ENCODE peak calls at places on chromosomes 16 and 17, in four cellular contexts. N is neuronal stem cell, P is pancreas, V is left lung. A is an unnamed sample.

GRCh38 chr16:84382396-84382795 is 14.1 kb downstream of the ATP2C2 start:
- DNase-seq in V (no peak), P (no peak), N (no peak), A (no peak)

GRCh38 chr17:75876938-75877751 is 1.2 kb downstream of the TRIM47 start:
- DNase-seq in V (peak; percentile 93), P (peak; percentile 93), N (no peak), A (no peak)

GRCh38 chr17:56887552-56888467 is 26.0 kb downstream of the TRIM25 start:
- DNase-seq in V (no peak), N (no peak), P (no peak), A (no peak)

GRCh38 chr16:24955975-24956731 is 59.0 kb downstream of the ARHGAP17 start:
- DNase-seq in V (no peak), N (no peak), P (no peak), A (no peak)

GRCh38 chr16:14490281-14490680 is 139.8 kb downstream of the PARN start:
- DNase-seq in N (no peak), V (no peak), P (no peak), A (no peak)

GRCh38 chr17:39283098-39283497 is 57.4 kb upstream of the STAC2 start:
- DNase-seq in N (no peak), P (no peak), V (no peak), A (no peak)

GRCh38 chr16:86134802-86135461 is 236.0 kb downstream of the IRF8 start:
- DNase-seq in N (no peak), P (no peak), V (no peak), A (no peak)

GRCh38 chr17:39737761-39738567 is at the start of gene GRB7:
- DNase-seq in N (no peak), V (peak; percentile 76), P (peak; percentile 91), A (peak; percentile 79)

GRCh38 chr16:29007865-29008593 is 23.2 kb downstream of the LAT start:
- DNase-seq in V (no peak), N (no peak), P (no peak), A (no peak)

GRCh38 chr16:65760874-65761273 is 605.6 kb upstream of the CDH5 start:
- DNase-seq in P (no peak), N (no peak), V (no peak), A (no peak)

GRCh38 chr17:37543527-37544122 is 53.9 kb downstream of the DUSP14 start:
- DNase-seq in N (no peak), P (no peak), V (no peak), A (no peak)

GRCh38 chr16:72560617-72561016 is 388.7 kb upstream of the PMFBP1 start:
- DNase-seq in V (no peak), N (no peak), P (no peak), A (peak; percentile 79)

GRCh38 chr16:75053791-75054555 is 55.1 kb downstream of the ZNRF1 start:
- DNase-seq in V (peak; percentile 53), N (no peak), P (peak; percentile 25), A (peak; percentile 74)

GRCh38 chr17:21548236-21548635 is 144.1 kb upstream of the KCNJ18 start:
- DNase-seq in V (no peak), P (no peak), N (no peak), A (no peak)

GRCh38 chr17:57945999-57946797 is 9.0 kb downstream of the CUEDC1 start:
- DNase-seq in P (no peak), N (no peak), V (no peak), A (no peak)

GRCh38 chr16:3949287-3949686 is 68.8 kb upstream of the CREBBP start:
- DNase-seq in P (no peak), N (no peak), V (no peak), A (no peak)
- H3K4me3 ChIP-seq in P (no peak overlapping the region), N (no peak overlapping the region), V (no peak overlapping the region), A (no peak overlapping the region)

DNA sequence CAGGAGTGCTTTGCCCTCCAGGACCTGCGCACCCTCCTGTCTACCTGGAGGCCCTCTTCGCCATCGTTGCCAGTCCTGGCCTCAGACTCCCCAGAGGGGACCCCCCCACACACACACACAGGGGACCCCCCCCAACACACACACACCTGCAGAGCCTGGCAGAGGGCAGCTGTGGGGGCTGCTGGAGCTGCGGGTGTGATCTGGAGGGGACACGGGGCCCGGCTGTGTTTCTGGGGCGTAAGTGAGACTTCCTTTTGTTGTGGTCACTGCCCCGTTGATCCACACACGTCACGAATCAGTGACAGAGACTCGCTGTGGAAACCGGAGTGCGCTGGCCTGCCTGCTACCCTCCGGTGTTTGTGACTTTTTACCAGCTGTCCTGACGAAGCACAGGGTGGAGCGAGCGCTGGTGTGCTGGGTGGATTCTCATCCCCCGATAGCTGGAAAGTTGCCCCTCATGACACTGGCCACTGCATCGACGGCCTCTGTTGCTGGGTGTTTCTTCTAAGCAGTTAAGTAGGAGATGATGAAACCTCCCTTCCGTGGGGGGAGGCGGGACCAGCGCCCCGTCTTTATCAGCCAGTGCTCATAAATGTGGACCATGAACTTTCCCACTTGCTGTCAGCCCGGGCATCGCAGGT is 2.3 kb downstream of the METRNL start:
- DNase-seq in N (no peak), V (peak; percentile 72), P (peak; percentile 37), A (no peak)
- H3K4me3 ChIP-seq in N (peak overlapping the region; percentile 87), V (peak overlapping the region; percentile 53), P (peak overlapping the region; percentile 66), A (no peak overlapping the region)

GRCh38 chr16:87721622-87722565 is 43.9 kb downstream of the KLHDC4 start:
- DNase-seq in V (no peak), N (no peak), P (no peak), A (no peak)

GRCh38 chr16:87722590-87723223 is 43.1 kb downstream of the KLHDC4 start:
- DNase-seq in P (no peak), N (no peak), V (no peak), A (no peak)

GRCh38 chr16:87723224-87723619 is 42.6 kb downstream of the KLHDC4 start:
- DNase-seq in V (peak; percentile 66), N (no peak), P (peak; percentile 36), A (no peak)

GRCh38 chr16:87724490-87725291 is 41.1 kb downstream of the KLHDC4 start:
- DNase-seq in N (no peak), P (no peak), V (no peak), A (no peak)

DNA sequence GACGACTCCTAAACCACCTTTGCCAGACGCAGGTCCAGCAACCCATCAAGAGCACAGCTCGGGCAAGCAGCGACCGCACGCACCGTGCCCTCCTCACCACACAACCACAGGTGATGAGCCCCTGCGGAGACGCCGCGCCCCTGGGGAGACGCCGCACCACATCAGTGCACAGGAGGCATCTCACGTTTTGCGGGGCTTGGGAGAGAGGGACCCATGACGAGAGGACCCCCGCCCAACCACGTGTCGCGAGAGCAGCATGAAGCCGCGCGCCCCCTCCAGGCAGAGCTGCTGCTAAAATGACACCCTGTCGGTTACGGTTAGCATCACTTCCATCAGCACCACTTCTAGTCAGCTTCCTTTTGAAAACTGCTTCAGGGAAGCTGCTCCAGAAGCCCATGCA is 45.4 kb downstream of the KLHDC4 start:
- DNase-seq in V (no peak), P (no peak), N (no peak), A (no peak)
- H3K4me3 ChIP-seq in V (no peak overlapping the region), P (no peak overlapping the region), N (peak overlapping the region; percentile 51), A (no peak overlapping the region)

GRCh38 chr16:67157892-67158635 is 1.6 kb downstream of the TRADD start:
- DNase-seq in V (no peak), N (no peak), P (no peak), A (no peak)
- H3K4me3 ChIP-seq in V (no peak overlapping the region), N (no peak overlapping the region), P (no peak overlapping the region), A (peak overlapping the region; percentile 92)

GRCh38 chr16:58455750-58456149 is 44.2 kb upstream of the NDRG4 start:
- DNase-seq in N (no peak), V (no peak), P (no peak), A (no peak)

GRCh38 chr16:58456193-58456592 is 43.8 kb upstream of the NDRG4 start:
- DNase-seq in V (no peak), N (no peak), P (no peak), A (no peak)

GRCh38 chr16:58454856-58455255 is 45.1 kb upstream of the NDRG4 start:
- DNase-seq in V (no peak), P (no peak), N (no peak), A (no peak)

GRCh38 chr16:58452640-58453039 is 47.3 kb upstream of the NDRG4 start:
- DNase-seq in N (no peak), P (no peak), V (no peak), A (no peak)

GRCh38 chr16:58454178-58454577 is 45.8 kb upstream of the NDRG4 start:
- DNase-seq in P (no peak), V (no peak), N (no peak), A (no peak)
- H3K4me3 ChIP-seq in P (no peak overlapping the region), V (no peak overlapping the region), N (no peak overlapping the region), A (no peak overlapping the region)

GRCh38 chr16:81136331-81137011 is 40.3 kb upstream of the GCSH start:
- DNase-seq in V (no peak), N (no peak), P (no peak), A (peak; percentile 6)
- H3K4me3 ChIP-seq in V (no peak overlapping the region), N (no peak overlapping the region), P (no peak overlapping the region), A (no peak overlapping the region)

GRCh38 chr17:44758414-44759095 is at the start of gene ADAM11:
- DNase-seq in V (no peak), P (no peak), N (no peak), A (no peak)
- H3K4me3 ChIP-seq in V (peak within 1 kb of the TSS; percentile 15), P (no peak within 1 kb of the TSS), N (peak within 1 kb of the TSS; percentile 77), A (peak within 1 kb of the TSS; percentile 53)